ENCODE peak calls at places on chromosome 10, in seven cellular contexts. W, Z, U, B, A, R and N are unnamed samples.

GRCh38 chr10:121222842-121223241 is 371.7 kb downstream of the WDR11 start:
- DNase-seq in W (no peak), Z (no peak), U (no peak), B (no peak), A (no peak), R (no peak), N (no peak)

GRCh38 chr10:93165367-93165766 is 91.7 kb downstream of the CYP26A1 start:
- DNase-seq in W (no peak), Z (no peak), U (no peak), B (no peak), A (no peak), R (no peak), N (no peak)

GRCh38 chr10:8614054-8614565 is 559.6 kb downstream of the GATA3 start:
- DNase-seq in W (no peak), Z (no peak), U (no peak), B (no peak), A (no peak), R (no peak), N (peak)

GRCh38 chr10:90130321-90131086 is 429.1 kb downstream of the KIF20B start:
- DNase-seq in W (no peak), Z (no peak), U (peak), B (no peak), A (no peak), R (no peak), N (no peak)

GRCh38 chr10:71220689-71221540 is 8.5 kb downstream of the UNC5B start:
- DNase-seq in W (no peak), Z (no peak), U (no peak), B (no peak), A (no peak), R (no peak), N (no peak)

GRCh38 chr10:84634636-84635035 is 306.2 kb downstream of the CCSER2 start:
- DNase-seq in W (no peak), Z (no peak), U (no peak), B (no peak), A (no peak), R (no peak), N (no peak)

GRCh38 chr10:78210548-78210947 is 176.9 kb downstream of the RPS24 start:
- DNase-seq in W (no peak), Z (no peak), U (no peak), B (no peak), A (no peak), R (no peak), N (no peak)

GRCh38 chr10:71256661-71257030 is 44.3 kb downstream of the UNC5B start:
- DNase-seq in W (no peak), Z (no peak), U (no peak), B (no peak), A (no peak), R (no peak), N (no peak)

GRCh38 chr10:60572511-60573194 is 183.0 kb upstream of the ANK3 start:
- DNase-seq in W (no peak), Z (no peak), U (no peak), B (peak), A (no peak), R (peak), N (no peak)

GRCh38 chr10:11706911-11707567 is 35.1 kb upstream of the ECHDC3 start:
- DNase-seq in W (peak), Z (no peak), U (no peak), B (no peak), A (no peak), R (no peak), N (no peak)

GRCh38 chr10:93874309-93875031 is 19.3 kb upstream of the SLC35G1 start:
- DNase-seq in W (no peak), Z (no peak), U (no peak), B (no peak), A (no peak), R (no peak), N (no peak)

GRCh38 chr10:61836233-61836887 is 65.1 kb upstream of the ARID5B start:
- DNase-seq in W (no peak), Z (no peak), U (no peak), B (no peak), A (no peak), R (no peak), N (no peak)

GRCh38 chr10:3652886-3653285 is 132.1 kb downstream of the KLF6 start:
- DNase-seq in W (no peak), Z (no peak), U (no peak), B (no peak), A (no peak), R (peak), N (no peak)

GRCh38 chr10:49620841-49621378 is 7.1 kb downstream of the CHAT start:
- DNase-seq in W (no peak), Z (no peak), U (no peak), B (no peak), A (no peak), R (no peak), N (no peak)

GRCh38 chr10:75396861-75397570 is 4.5 kb downstream of the ZNF503 start:
- DNase-seq in W (no peak), Z (no peak), U (no peak), B (no peak), A (peak), R (no peak), N (no peak)

GRCh38 chr10:1633783-1634182 is 103.5 kb downstream of the ADARB2 start:
- DNase-seq in W (no peak), Z (no peak), U (no peak), B (no peak), A (no peak), R (no peak), N (no peak)

GRCh38 chr10:34637419-34637911 is 177.6 kb downstream of the PARD3 start:
- DNase-seq in W (peak), Z (peak), U (peak), B (peak), A (peak), R (peak), N (peak)

GRCh38 chr10:30510184-30510931 is 76.4 kb downstream of the MAP3K8 start:
- DNase-seq in W (peak), Z (no peak), U (no peak), B (no peak), A (no peak), R (no peak), N (no peak)

GRCh38 chr10:77180104-77180503 is 457.5 kb downstream of the KCNMA1 start:
- DNase-seq in W (no peak), Z (no peak), U (no peak), B (no peak), A (no peak), R (no peak), N (no peak)
- TF ChIP-seq JUND in W (no peak), Z (no peak), U (no peak), B (no peak), A (no peak), R (no peak), N (no peak)

GRCh38 chr10:80205478-80206276 is at the start of gene ANXA11:
- DNase-seq in W (peak), Z (peak), U (peak), B (peak), A (peak), R (peak), N (peak)
- TF ChIP-seq JUND in W (no peak), Z (no peak), U (no peak), B (no peak), A (no peak), R (no peak), N (no peak)

GRCh38 chr10:132198381-132199181 is 11.8 kb downstream of the DPYSL4 start:
- DNase-seq in W (no peak), Z (no peak), U (no peak), B (no peak), A (no peak), R (no peak), N (no peak)
- TF ChIP-seq JUND in W (no peak), Z (no peak), U (no peak), B (no peak), A (no peak), R (no peak), N (no peak)

GRCh38 chr10:112951349-112952281 is 1.6 kb downstream of the TCF7L2 start:
- DNase-seq in W (peak), Z (peak), U (no peak), B (peak), A (peak), R (peak), N (no peak)
- TF ChIP-seq JUND in W (no peak), Z (no peak), U (no peak), B (no peak), A (no peak), R (no peak), N (no peak)